ENCODE peak calls at places on chromosome 6, in six cellular contexts. C, U, N, D, J and P are unnamed samples.

GRCh38 chr6:34425132-34425497 is 754 bp downstream of the RPS10 start:
- DNase-seq in C (no peak), U (no peak), N (no peak), D (no peak), J (no peak), P (no peak)

GRCh38 chr6:53691667-53692133 is 26.1 kb upstream of the KLHL31 start:
- DNase-seq in C (no peak), U (no peak), N (no peak), D (no peak), J (no peak), P (peak)

GRCh38 chr6:100473182-100473581 is 8.5 kb upstream of the SIM1 start:
- DNase-seq in C (no peak), U (no peak), N (no peak), D (no peak), J (no peak), P (no peak)

GRCh38 chr6:112639436-112639835 is 292.3 kb downstream of the RFPL4B start:
- DNase-seq in C (no peak), U (no peak), N (no peak), D (no peak), J (no peak), P (no peak)

GRCh38 chr6:35967059-35967769 is 46.3 kb upstream of the SRPK1 start:
- DNase-seq in C (no peak), U (no peak), N (no peak), D (peak), J (no peak), P (no peak)

GRCh38 chr6:89432875-89433636 is at the start of gene ANKRD6:
- DNase-seq in C (peak), U (peak), N (peak), D (peak), J (peak), P (peak)

GRCh38 chr6:157653521-157653920 is 169.5 kb upstream of the SNX9 start:
- DNase-seq in C (no peak), U (no peak), N (no peak), D (no peak), J (no peak), P (no peak)

GRCh38 chr6:167244991-167245390 is 46.1 kb upstream of the UNC93A start:
- DNase-seq in C (no peak), U (no peak), N (no peak), D (no peak), J (no peak), P (no peak)

GRCh38 chr6:121522265-121522664 is 86.8 kb downstream of the GJA1 start:
- DNase-seq in C (no peak), U (no peak), N (no peak), D (no peak), J (no peak), P (no peak)

GRCh38 chr6:156720739-156721714 is 56.2 kb upstream of the ARID1B start:
- DNase-seq in C (peak), U (no peak), N (no peak), D (peak), J (no peak), P (peak)

GRCh38 chr6:63573899-63574553 is 1.7 kb downstream of the LOC128125822 start:
- DNase-seq in C (no peak), U (peak), N (peak), D (peak), J (peak), P (peak)

GRCh38 chr6:109441069-109441816 is 719 bp downstream of the SMPD2 start:
- DNase-seq in C (no peak), U (peak), N (no peak), D (peak), J (peak), P (no peak)

GRCh38 chr6:16184129-16184528 is 54.3 kb upstream of the GMPR start:
- DNase-seq in C (no peak), U (no peak), N (peak), D (peak), J (no peak), P (peak)

GRCh38 chr6:34929241-34929978 is 40.4 kb downstream of the ANKS1A start:
- DNase-seq in C (no peak), U (no peak), N (no peak), D (no peak), J (no peak), P (no peak)

GRCh38 chr6:82178084-82178758 is 69.3 kb downstream of the IBTK start:
- DNase-seq in C (no peak), U (peak), N (no peak), D (peak), J (no peak), P (no peak)

GRCh38 chr6:29653452-29654038 is 3.3 kb upstream of the MOG start:
- DNase-seq in C (no peak), U (peak), N (peak), D (peak), J (peak), P (no peak)

GRCh38 chr6:167146173-167146572 is 11.6 kb downstream of the GPR31 start:
- DNase-seq in C (no peak), U (no peak), N (no peak), D (no peak), J (no peak), P (no peak)

GRCh38 chr6:48067148-48067709 is 43.8 kb downstream of the PTCHD4 start:
- DNase-seq in C (no peak), U (no peak), N (no peak), D (peak), J (no peak), P (no peak)

GRCh38 chr6:125598422-125598821 is 151.0 kb upstream of the HEY2 start:
- DNase-seq in C (no peak), U (no peak), N (no peak), D (no peak), J (no peak), P (no peak)

GRCh38 chr6:31861919-31862343 is 690 bp downstream of the NEU1 start:
- DNase-seq in C (no peak), U (peak), N (no peak), D (no peak), J (no peak), P (no peak)

GRCh38 chr6:167579786-167580370 is 246.8 kb upstream of the AFDN start:
- DNase-seq in C (no peak), U (no peak), N (no peak), D (no peak), J (no peak), P (no peak)

GRCh38 chr6:87789198-87789899 is 87.3 kb upstream of the AKIRIN2 start:
- DNase-seq in C (no peak), U (no peak), N (no peak), D (peak), J (no peak), P (no peak)

GRCh38 chr6:30399390-30400058 is 54.6 kb downstream of the RPP21 start:
- DNase-seq in C (no peak), U (no peak), N (no peak), D (no peak), J (no peak), P (no peak)

GRCh38 chr6:50815436-50816114 is 3.1 kb upstream of the TFAP2B start:
- DNase-seq in C (no peak), U (no peak), N (no peak), D (no peak), J (peak), P (no peak)

GRCh38 chr6:7073082-7073783 is 34.5 kb upstream of the RREB1 start:
- DNase-seq in C (no peak), U (no peak), N (no peak), D (no peak), J (no peak), P (no peak)
- H3K9ac ChIP-seq in C (no peak), U (no peak), N (no peak), D (no peak), J (no peak), P (peak)

DNA sequence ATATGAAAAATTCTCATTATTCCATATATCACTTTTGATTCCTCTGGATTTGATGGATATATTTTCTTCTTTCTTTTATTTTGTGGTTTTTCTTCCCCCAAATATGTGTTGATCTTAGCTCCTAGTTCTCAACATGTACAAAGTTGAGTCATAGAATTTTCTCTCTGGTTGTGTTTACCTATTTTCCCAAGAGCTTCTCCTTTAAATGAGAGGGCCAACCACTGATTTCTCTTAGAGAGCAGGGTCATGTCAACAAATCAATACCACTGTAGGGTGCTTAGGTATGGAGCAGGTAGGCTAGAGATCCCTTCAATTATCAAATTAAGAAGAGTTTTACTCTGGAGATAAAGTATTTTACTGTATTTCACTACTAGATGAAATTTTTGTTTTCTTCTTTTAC is 145.7 kb downstream of the BMP5 start:
- DNase-seq in C (no peak), U (no peak), N (no peak), D (no peak), J (no peak), P (no peak)
- TF ChIP-seq JUND in C (no peak), U (no peak), N (no peak), D (no peak), J (no peak), P (no peak)

GRCh38 chr6:18260448-18261106 is 3.8 kb downstream of the DEK start:
- DNase-seq in C (no peak), U (no peak), N (no peak), D (peak), J (no peak), P (peak)

GRCh38 chr6:18262812-18263560 is 1.3 kb downstream of the DEK start:
- DNase-seq in C (no peak), U (no peak), N (no peak), D (peak), J (no peak), P (peak)

GRCh38 chr6:18259675-18260447 is 4.5 kb downstream of the DEK start:
- DNase-seq in C (no peak), U (no peak), N (no peak), D (no peak), J (no peak), P (no peak)

GRCh38 chr6:18263561-18264337 is 581 bp downstream of the DEK start:
- DNase-seq in C (no peak), U (peak), N (no peak), D (no peak), J (peak), P (no peak)

GRCh38 chr6:18261877-18262276 is 2.5 kb downstream of the DEK start:
- DNase-seq in C (no peak), U (no peak), N (no peak), D (no peak), J (no peak), P (no peak)
- H3K9ac ChIP-seq in C (no peak), U (no peak), N (peak), D (no peak), J (peak), P (peak)

GRCh38 chr6:38352636-38353035 is 287.1 kb downstream of the BTBD9 start:
- DNase-seq in C (no peak), U (no peak), N (no peak), D (no peak), J (no peak), P (no peak)
- TF ChIP-seq JUND in C (no peak), U (no peak), N (no peak), D (no peak), J (no peak), P (no peak)

GRCh38 chr6:7543761-7544424 is 2.4 kb downstream of the DSP start:
- DNase-seq in C (no peak), U (no peak), N (no peak), D (no peak), J (no peak), P (no peak)
- H3K9ac ChIP-seq in C (no peak), U (no peak), N (no peak), D (peak), J (no peak), P (no peak)

GRCh38 chr6:110613356-110613755 is 136.9 kb upstream of the SLC22A16 start:
- DNase-seq in C (no peak), U (no peak), N (no peak), D (no peak), J (no peak), P (no peak)

GRCh38 chr6:110612298-110612697 is 135.9 kb upstream of the SLC22A16 start:
- DNase-seq in C (no peak), U (no peak), N (no peak), D (no peak), J (no peak), P (no peak)

GRCh38 chr6:110606151-110606550 is 129.7 kb upstream of the SLC22A16 start:
- DNase-seq in C (no peak), U (no peak), N (no peak), D (no peak), J (no peak), P (no peak)

GRCh38 chr6:110608151-110608550 is 131.7 kb upstream of the SLC22A16 start:
- DNase-seq in C (no peak), U (no peak), N (no peak), D (no peak), J (no peak), P (no peak)

DNA sequence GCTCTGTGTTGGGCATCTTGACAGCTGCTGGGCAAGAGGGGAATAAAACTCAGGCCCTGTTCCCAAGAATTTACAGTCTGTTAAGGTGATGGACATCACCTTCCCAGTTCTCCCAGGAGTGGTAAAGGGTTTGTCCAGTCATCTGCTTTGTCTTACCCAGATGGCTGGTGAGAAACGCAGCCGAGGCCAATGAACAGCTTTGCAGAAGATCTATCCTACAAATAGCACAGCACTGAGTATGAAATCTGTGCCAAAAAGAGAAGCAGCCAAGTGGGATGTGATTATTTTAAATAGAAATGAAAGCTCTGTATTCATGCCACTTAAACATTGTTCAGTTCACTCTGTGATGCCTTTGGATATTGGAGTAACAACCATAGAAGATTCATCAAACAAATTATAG is 132.7 kb upstream of the SLC22A16 start:
- DNase-seq in C (no peak), U (no peak), N (no peak), D (no peak), J (no peak), P (no peak)
- TF ChIP-seq JUND in C (no peak), U (no peak), N (no peak), D (no peak), J (no peak), P (no peak)

GRCh38 chr6:170279977-170280688 is 10.7 kb downstream of the DLL1 start:
- DNase-seq in C (no peak), U (peak), N (no peak), D (no peak), J (no peak), P (no peak)
- H3K9ac ChIP-seq in C (no peak), U (no peak), N (peak), D (no peak), J (peak), P (no peak)